ENCODE peak calls at places on chromosomes 6 and 20, in six cellular contexts. L is GM10248, R is HFF-Myc, S is K562, W is BJ, Y is neural crest cell. Q is an unnamed sample.

GRCh38 chr20:59772931-59773913 is 160.2 kb downstream of the SYCP2 start:
- DNase-seq in R (no peak), S (no peak), W (no peak), Y (no peak), L (no peak), Q (no peak)

GRCh38 chr6:36120979-36121706 is 9.2 kb upstream of the MAPK13 start:
- DNase-seq in W (no peak), L (no peak), R (no peak), Y (no peak), S (peak), Q (peak)

GRCh38 chr6:164068533-164068932 is 654.0 kb downstream of the QKI start:
- DNase-seq in Y (no peak), R (no peak), W (no peak), L (no peak), S (no peak), Q (no peak)

GRCh38 chr20:39849171-39849570 is 839.9 kb downstream of the MAFB start:
- DNase-seq in S (no peak), W (no peak), L (no peak), Y (no peak), R (no peak), Q (no peak)

GRCh38 chr6:165671222-165671715 is 8.2 kb upstream of the PDE10A start:
- DNase-seq in L (no peak), S (no peak), W (no peak), R (no peak), Y (no peak), Q (no peak)

GRCh38 chr6:14321992-14322772 is 204.6 kb downstream of the CD83 start:
- DNase-seq in S (no peak), W (no peak), Y (no peak), R (no peak), L (no peak), Q (no peak)

GRCh38 chr6:95917034-95917433 is 98.7 kb upstream of the FUT9 start:
- DNase-seq in R (no peak), Y (no peak), W (no peak), S (no peak), L (no peak), Q (no peak)

GRCh38 chr20:9156529-9157280 is 87.8 kb downstream of the PLCB4 start:
- DNase-seq in R (no peak), L (no peak), S (no peak), W (no peak), Y (no peak), Q (no peak)

GRCh38 chr6:49713346-49713745 is at the start of gene CRISP2:
- DNase-seq in Y (no peak), W (no peak), S (no peak), L (no peak), R (no peak), Q (no peak)

GRCh38 chr20:53102361-53102760 is 130.2 kb downstream of the TSHZ2 start:
- DNase-seq in R (no peak), S (no peak), Y (no peak), W (no peak), L (no peak), Q (no peak)

DNA sequence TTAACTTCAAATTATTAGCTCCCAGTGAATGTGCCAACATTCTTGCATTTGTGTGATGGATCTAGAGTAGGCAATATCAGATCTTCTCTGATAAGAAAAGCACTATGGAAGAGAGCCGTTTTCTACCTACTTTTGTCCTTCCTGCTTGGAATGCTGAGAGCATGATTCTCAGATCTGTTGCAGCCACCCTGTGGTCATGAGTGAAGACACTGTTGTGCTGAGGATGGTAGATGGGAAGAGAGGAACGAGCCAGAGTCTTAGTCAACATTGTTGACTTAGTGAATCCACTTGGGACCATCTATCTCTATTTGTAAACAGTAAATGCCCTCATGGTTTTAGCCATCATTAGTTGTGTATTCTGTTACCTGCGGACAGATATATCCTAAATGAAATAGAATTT is 202.6 kb downstream of the CD109 start:
- DNase-seq in S (no peak), Y (no peak), L (no peak), W (no peak), R (no peak), Q (no peak)
- TF ChIP-seq CTCF in S (no peak), Y (no peak), L (no peak), W (peak), R (no peak), Q (no peak)

GRCh38 chr20:17968366-17969275 is at the start of the genes MGME1 and SNX5:
- DNase-seq in L (peak), Y (peak), W (peak), S (peak), R (peak), Q (peak)
- TF ChIP-seq CTCF in L (no peak), Y (no peak), W (no peak), S (no peak), R (no peak), Q (no peak)

GRCh38 chr20:63278661-63279060 is 6.0 kb downstream of the ARFGAP1 start:
- DNase-seq in W (no peak), S (no peak), L (no peak), Y (no peak), R (no peak), Q (no peak)
- TF ChIP-seq CTCF in W (no peak), S (no peak), L (no peak), Y (no peak), R (no peak), Q (no peak)

GRCh38 chr6:131931063-131931745 is 20.0 kb downstream of the CCN2 start:
- DNase-seq in Y (no peak), L (no peak), R (peak), S (no peak), W (no peak), Q (no peak)

GRCh38 chr6:131923356-131923755 is 27.8 kb downstream of the CCN2 start:
- DNase-seq in W (no peak), Y (peak), S (peak), R (peak), L (no peak), Q (no peak)

GRCh38 chr6:131924881-131925474 is 26.2 kb downstream of the CCN2 start:
- DNase-seq in Y (no peak), R (no peak), L (no peak), W (no peak), S (no peak), Q (no peak)

GRCh38 chr6:131929227-131929626 is 21.9 kb downstream of the CCN2 start:
- DNase-seq in S (no peak), Y (no peak), W (no peak), R (no peak), L (no peak), Q (no peak)
- TF ChIP-seq CTCF in S (peak), Y (no peak), W (no peak), R (no peak), L (no peak), Q (peak)

GRCh38 chr6:16761469-16762264 is 407 bp upstream of the ATXN1 start:
- DNase-seq in L (peak), W (no peak), R (no peak), Y (peak), S (peak), Q (peak)

GRCh38 chr6:16759181-16759645 is 2.0 kb downstream of the ATXN1 start:
- DNase-seq in S (no peak), Y (no peak), R (no peak), W (no peak), L (no peak), Q (no peak)

GRCh38 chr6:16760536-16761468 is at the start of gene ATXN1:
- DNase-seq in Y (peak), S (peak), L (peak), W (no peak), R (no peak), Q (peak)

GRCh38 chr6:16758163-16758975 is 2.9 kb downstream of the ATXN1 start:
- DNase-seq in W (no peak), S (no peak), R (no peak), L (no peak), Y (no peak), Q (no peak)

DNA sequence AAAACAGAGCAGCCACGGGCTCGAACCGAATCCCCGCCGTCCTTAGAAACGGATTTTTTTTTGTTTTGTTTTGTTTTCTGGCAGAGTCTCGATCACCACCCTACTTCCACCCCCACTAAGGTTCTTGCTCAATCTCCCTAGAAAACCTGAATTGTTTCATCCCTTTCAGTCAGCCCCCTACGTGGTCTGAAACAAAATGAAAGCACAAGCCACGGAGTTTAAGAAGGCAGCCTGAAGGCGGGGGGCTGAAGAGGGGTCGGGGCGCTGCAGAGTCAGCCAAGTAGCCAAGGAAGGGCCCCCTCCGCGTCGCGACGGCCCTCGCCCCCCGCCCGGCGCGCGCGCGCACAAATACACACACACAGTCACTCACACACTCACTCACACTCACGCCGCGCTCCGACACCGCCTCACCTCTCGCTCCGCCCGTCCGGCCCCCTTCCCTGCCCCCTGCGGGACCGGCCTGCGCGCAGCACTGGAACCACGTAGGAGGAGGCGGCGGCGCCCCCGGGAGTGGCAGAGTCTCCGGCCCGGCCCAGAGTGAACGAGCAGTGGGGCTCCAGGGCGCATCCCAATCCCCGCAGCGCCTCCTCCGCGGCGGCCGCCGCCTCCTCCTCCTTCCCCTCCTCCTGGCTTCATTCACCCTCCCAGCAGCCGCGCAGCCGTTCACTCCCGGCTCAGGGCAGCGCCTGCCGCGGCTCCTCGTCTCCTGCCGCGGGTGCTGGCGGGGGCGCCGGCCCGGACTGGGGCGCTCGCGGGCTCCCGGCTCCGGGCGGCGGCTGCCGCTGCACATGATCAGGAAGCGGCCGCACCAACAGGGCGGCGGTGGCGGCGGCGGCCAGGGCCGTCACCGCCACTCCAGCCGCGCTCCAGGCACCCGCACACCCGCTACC is 1.4 kb downstream of the ATXN1 start:
- DNase-seq in R (no peak), W (no peak), Y (peak), S (peak), L (peak), Q (peak)
- TF ChIP-seq CTCF in R (no peak), W (no peak), Y (peak), S (no peak), L (peak), Q (peak)

GRCh38 chr6:45169815-45170214 is 158.3 kb upstream of the RUNX2 start:
- DNase-seq in Y (no peak), R (no peak), S (no peak), L (no peak), W (no peak), Q (no peak)
- TF ChIP-seq CTCF in Y (no peak), R (no peak), S (no peak), L (no peak), W (no peak), Q (no peak)

DNA sequence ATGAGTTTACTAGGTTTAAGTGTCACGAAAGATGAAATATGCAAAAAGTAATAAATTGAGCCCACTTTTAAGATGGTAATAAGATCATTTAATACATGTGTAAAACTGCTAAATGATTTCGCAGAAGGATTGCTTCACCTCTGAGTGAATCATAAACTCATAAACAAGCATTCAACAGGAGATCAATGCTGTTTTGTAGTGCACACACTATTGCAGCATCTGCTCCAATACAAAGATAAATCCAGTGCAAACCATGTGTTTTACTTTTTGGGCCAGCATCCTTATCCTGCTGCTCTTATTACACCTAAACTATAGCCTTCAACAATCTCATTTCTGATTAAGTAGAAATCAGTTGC is 400.1 kb downstream of the NKAIN2 start:
- DNase-seq in S (no peak), W (no peak), Y (no peak), R (no peak), L (no peak), Q (no peak)
- TF ChIP-seq CTCF in S (no peak), W (no peak), Y (no peak), R (no peak), L (no peak), Q (no peak)

Q was measured in upper lobe of right lung.